ENCODE peak calls at places on chromosomes 12 and 14, in ten cellular contexts. One of them, this sample, is unnamed.

GRCh38 chr14:67881225-67881624 is 61.6 kb downstream of the RAD51B start:
- DNase-seq in HS-5: no peak
- DNase-seq in Right ventricle myocardium superior: no peak
- DNase-seq in effector CD4-positive, alpha-beta T cell: no peak
- DNase-seq in GM20000: peak
- DNase-seq in HFFc6: no peak
- DNase-seq in LHCN-M2: no peak
- DNase-seq in lung microvascular endothelial cell: no peak
- DNase-seq in AG09309: no peak
- DNase-seq in GOT3: no peak
- DNase-seq in this sample: no peak

GRCh38 chr12:99619389-99620158 is 28.0 kb upstream of the GARIN6 start:
- DNase-seq in HS-5: peak
- DNase-seq in Right ventricle myocardium superior: no peak
- DNase-seq in effector CD4-positive, alpha-beta T cell: no peak
- DNase-seq in GM20000: peak
- DNase-seq in HFFc6: no peak
- DNase-seq in LHCN-M2: peak
- DNase-seq in lung microvascular endothelial cell: peak
- DNase-seq in AG09309: peak
- DNase-seq in GOT3: no peak
- DNase-seq in this sample: peak

GRCh38 chr12:124768462-124769165 is 95.0 kb downstream of the SCARB1 start:
- DNase-seq in HS-5: no peak
- DNase-seq in Right ventricle myocardium superior: no peak
- DNase-seq in effector CD4-positive, alpha-beta T cell: no peak
- DNase-seq in GM20000: no peak
- DNase-seq in HFFc6: no peak
- DNase-seq in LHCN-M2: no peak
- DNase-seq in lung microvascular endothelial cell: no peak
- DNase-seq in AG09309: no peak
- DNase-seq in GOT3: no peak
- DNase-seq in this sample: no peak

GRCh38 chr12:50929831-50930230 is 22.5 kb upstream of the HIGD1C start:
- DNase-seq in HS-5: no peak
- DNase-seq in Right ventricle myocardium superior: no peak
- DNase-seq in effector CD4-positive, alpha-beta T cell: no peak
- DNase-seq in GM20000: no peak
- DNase-seq in HFFc6: no peak
- DNase-seq in LHCN-M2: no peak
- DNase-seq in lung microvascular endothelial cell: no peak
- DNase-seq in AG09309: no peak
- DNase-seq in GOT3: no peak
- DNase-seq in this sample: no peak

GRCh38 chr12:110141389-110141788 is 17.2 kb downstream of the IFT81 start:
- DNase-seq in HS-5: peak
- DNase-seq in Right ventricle myocardium superior: peak
- DNase-seq in effector CD4-positive, alpha-beta T cell: no peak
- DNase-seq in GM20000: no peak
- DNase-seq in HFFc6: peak
- DNase-seq in LHCN-M2: peak
- DNase-seq in lung microvascular endothelial cell: no peak
- DNase-seq in AG09309: peak
- DNase-seq in GOT3: no peak
- DNase-seq in this sample: peak

GRCh38 chr12:68267892-68268396 is 14.5 kb upstream of the IL22 start:
- DNase-seq in HS-5: peak
- DNase-seq in Right ventricle myocardium superior: no peak
- DNase-seq in effector CD4-positive, alpha-beta T cell: no peak
- DNase-seq in GM20000: no peak
- DNase-seq in HFFc6: peak
- DNase-seq in LHCN-M2: peak
- DNase-seq in lung microvascular endothelial cell: no peak
- DNase-seq in AG09309: peak
- DNase-seq in GOT3: no peak
- DNase-seq in this sample: peak

GRCh38 chr12:56878010-56878339 is 56.2 kb downstream of the SDR9C7 start:
- DNase-seq in HS-5: no peak
- DNase-seq in Right ventricle myocardium superior: no peak
- DNase-seq in effector CD4-positive, alpha-beta T cell: no peak
- DNase-seq in GM20000: no peak
- DNase-seq in HFFc6: no peak
- DNase-seq in LHCN-M2: no peak
- DNase-seq in lung microvascular endothelial cell: no peak
- DNase-seq in AG09309: no peak
- DNase-seq in GOT3: no peak
- DNase-seq in this sample: no peak

GRCh38 chr12:123475256-123475703 is 17.3 kb downstream of the SNRNP35 start:
- DNase-seq in HS-5: no peak
- DNase-seq in Right ventricle myocardium superior: no peak
- DNase-seq in effector CD4-positive, alpha-beta T cell: no peak
- DNase-seq in GM20000: no peak
- DNase-seq in HFFc6: no peak
- DNase-seq in LHCN-M2: no peak
- DNase-seq in lung microvascular endothelial cell: no peak
- DNase-seq in AG09309: no peak
- DNase-seq in GOT3: no peak
- DNase-seq in this sample: no peak

GRCh38 chr14:61655777-61656176 is 39.5 kb upstream of the HIF1A start:
- DNase-seq in HS-5: no peak
- DNase-seq in Right ventricle myocardium superior: no peak
- DNase-seq in effector CD4-positive, alpha-beta T cell: no peak
- DNase-seq in GM20000: no peak
- DNase-seq in HFFc6: no peak
- DNase-seq in LHCN-M2: no peak
- DNase-seq in lung microvascular endothelial cell: no peak
- DNase-seq in AG09309: no peak
- DNase-seq in GOT3: no peak
- DNase-seq in this sample: no peak

GRCh38 chr14:93655078-93655750 is 133.1 kb downstream of the PRIMA1 start:
- DNase-seq in HS-5: peak
- DNase-seq in Right ventricle myocardium superior: no peak
- DNase-seq in effector CD4-positive, alpha-beta T cell: no peak
- DNase-seq in GM20000: peak
- DNase-seq in HFFc6: peak
- DNase-seq in LHCN-M2: peak
- DNase-seq in lung microvascular endothelial cell: peak
- DNase-seq in AG09309: peak
- DNase-seq in GOT3: no peak
- DNase-seq in this sample: peak

GRCh38 chr14:103144085-103144484 is 20.8 kb downstream of the TNFAIP2 start:
- DNase-seq in HS-5: peak
- DNase-seq in Right ventricle myocardium superior: no peak
- DNase-seq in effector CD4-positive, alpha-beta T cell: no peak
- DNase-seq in GM20000: no peak
- DNase-seq in HFFc6: peak
- DNase-seq in LHCN-M2: peak
- DNase-seq in lung microvascular endothelial cell: no peak
- DNase-seq in AG09309: peak
- DNase-seq in GOT3: no peak
- DNase-seq in this sample: peak

GRCh38 chr12:104291867-104292524 is 11.5 kb upstream of the EID3 start:
- DNase-seq in HS-5: no peak
- DNase-seq in Right ventricle myocardium superior: no peak
- DNase-seq in effector CD4-positive, alpha-beta T cell: no peak
- DNase-seq in GM20000: no peak
- DNase-seq in HFFc6: no peak
- DNase-seq in LHCN-M2: no peak
- DNase-seq in lung microvascular endothelial cell: no peak
- DNase-seq in AG09309: no peak
- DNase-seq in GOT3: no peak
- DNase-seq in this sample: no peak

GRCh38 chr14:99317231-99318090 is 45.5 kb upstream of the BCL11B start:
- DNase-seq in HS-5: no peak
- DNase-seq in Right ventricle myocardium superior: no peak
- DNase-seq in effector CD4-positive, alpha-beta T cell: no peak
- DNase-seq in GM20000: no peak
- DNase-seq in HFFc6: no peak
- DNase-seq in LHCN-M2: no peak
- DNase-seq in lung microvascular endothelial cell: no peak
- DNase-seq in AG09309: no peak
- DNase-seq in GOT3: no peak
- DNase-seq in this sample: no peak

GRCh38 chr12:12922191-12922616 is 29.8 kb downstream of the GPRC5D start:
- DNase-seq in HS-5: peak
- DNase-seq in Right ventricle myocardium superior: no peak
- DNase-seq in effector CD4-positive, alpha-beta T cell: no peak
- DNase-seq in GM20000: no peak
- DNase-seq in HFFc6: peak
- DNase-seq in LHCN-M2: peak
- DNase-seq in lung microvascular endothelial cell: peak
- DNase-seq in AG09309: no peak
- DNase-seq in GOT3: peak
- DNase-seq in this sample: no peak

GRCh38 chr14:85702937-85703336 is 173.0 kb downstream of the FLRT2 start:
- DNase-seq in HS-5: peak
- DNase-seq in Right ventricle myocardium superior: no peak
- DNase-seq in effector CD4-positive, alpha-beta T cell: no peak
- DNase-seq in GM20000: no peak
- DNase-seq in HFFc6: no peak
- DNase-seq in LHCN-M2: peak
- DNase-seq in lung microvascular endothelial cell: no peak
- DNase-seq in AG09309: no peak
- DNase-seq in GOT3: no peak
- DNase-seq in this sample: peak

GRCh38 chr12:132921685-132922084 is 34.3 kb upstream of the CHFR start:
- DNase-seq in HS-5: no peak
- DNase-seq in Right ventricle myocardium superior: no peak
- DNase-seq in effector CD4-positive, alpha-beta T cell: no peak
- DNase-seq in GM20000: no peak
- DNase-seq in HFFc6: no peak
- DNase-seq in LHCN-M2: no peak
- DNase-seq in lung microvascular endothelial cell: no peak
- DNase-seq in AG09309: no peak
- DNase-seq in GOT3: no peak
- DNase-seq in this sample: no peak

GRCh38 chr14:91225025-91225424 is 19.5 kb downstream of the GPR68 start:
- DNase-seq in HS-5: no peak
- DNase-seq in Right ventricle myocardium superior: no peak
- DNase-seq in effector CD4-positive, alpha-beta T cell: no peak
- DNase-seq in GM20000: no peak
- DNase-seq in HFFc6: no peak
- DNase-seq in LHCN-M2: peak
- DNase-seq in lung microvascular endothelial cell: no peak
- DNase-seq in AG09309: no peak
- DNase-seq in GOT3: no peak
- DNase-seq in this sample: no peak

GRCh38 chr14:33412450-33412849 is 473.8 kb downstream of the NPAS3 start:
- DNase-seq in HS-5: no peak
- DNase-seq in Right ventricle myocardium superior: no peak
- DNase-seq in effector CD4-positive, alpha-beta T cell: no peak
- DNase-seq in GM20000: no peak
- DNase-seq in HFFc6: no peak
- DNase-seq in LHCN-M2: no peak
- DNase-seq in lung microvascular endothelial cell: no peak
- DNase-seq in AG09309: no peak
- DNase-seq in GOT3: no peak
- DNase-seq in this sample: no peak

GRCh38 chr14:67524152-67524963 is 8.7 kb upstream of the PLEKHH1 start:
- DNase-seq in HS-5: no peak
- DNase-seq in Right ventricle myocardium superior: no peak
- DNase-seq in effector CD4-positive, alpha-beta T cell: no peak
- DNase-seq in GM20000: no peak
- DNase-seq in HFFc6: no peak
- DNase-seq in LHCN-M2: no peak
- DNase-seq in lung microvascular endothelial cell: no peak
- DNase-seq in AG09309: no peak
- DNase-seq in GOT3: no peak
- DNase-seq in this sample: no peak

GRCh38 chr12:103705927-103706326 is 118.9 kb downstream of the STAB2 start:
- DNase-seq in HS-5: no peak
- DNase-seq in Right ventricle myocardium superior: no peak
- DNase-seq in effector CD4-positive, alpha-beta T cell: no peak
- DNase-seq in GM20000: no peak
- DNase-seq in HFFc6: no peak
- DNase-seq in LHCN-M2: peak
- DNase-seq in lung microvascular endothelial cell: no peak
- DNase-seq in AG09309: no peak
- DNase-seq in GOT3: no peak
- DNase-seq in this sample: no peak

GRCh38 chr14:69663322-69663686 is 51.9 kb downstream of the SUSD6 start:
- DNase-seq in HS-5: no peak
- DNase-seq in Right ventricle myocardium superior: no peak
- DNase-seq in effector CD4-positive, alpha-beta T cell: no peak
- DNase-seq in GM20000: no peak
- DNase-seq in HFFc6: no peak
- DNase-seq in LHCN-M2: no peak
- DNase-seq in lung microvascular endothelial cell: no peak
- DNase-seq in AG09309: no peak
- DNase-seq in GOT3: no peak
- DNase-seq in this sample: no peak

GRCh38 chr12:86683568-86683991 is 427.4 kb upstream of the MGAT4C start:
- DNase-seq in HS-5: peak
- DNase-seq in Right ventricle myocardium superior: no peak
- DNase-seq in effector CD4-positive, alpha-beta T cell: no peak
- DNase-seq in GM20000: no peak
- DNase-seq in HFFc6: no peak
- DNase-seq in LHCN-M2: peak
- DNase-seq in lung microvascular endothelial cell: no peak
- DNase-seq in AG09309: no peak
- DNase-seq in GOT3: no peak
- DNase-seq in this sample: no peak

GRCh38 chr12:44206045-44206444 is 370.2 kb downstream of the TMEM117 start:
- DNase-seq in HS-5: no peak
- DNase-seq in Right ventricle myocardium superior: no peak
- DNase-seq in effector CD4-positive, alpha-beta T cell: no peak
- DNase-seq in GM20000: no peak
- DNase-seq in HFFc6: no peak
- DNase-seq in LHCN-M2: no peak
- DNase-seq in lung microvascular endothelial cell: no peak
- DNase-seq in AG09309: no peak
- DNase-seq in GOT3: no peak
- DNase-seq in this sample: no peak

GRCh38 chr14:103074699-103075341 is 9.2 kb upstream of the LBHD2 start:
- DNase-seq in HS-5: no peak
- DNase-seq in Right ventricle myocardium superior: peak
- DNase-seq in effector CD4-positive, alpha-beta T cell: no peak
- DNase-seq in GM20000: no peak
- DNase-seq in HFFc6: no peak
- DNase-seq in LHCN-M2: no peak
- DNase-seq in lung microvascular endothelial cell: no peak
- DNase-seq in AG09309: no peak
- DNase-seq in GOT3: no peak
- DNase-seq in this sample: no peak

GRCh38 chr12:68451261-68452091 is 119.3 kb upstream of the MDM1 start:
- DNase-seq in HS-5: peak
- DNase-seq in Right ventricle myocardium superior: peak
- DNase-seq in effector CD4-positive, alpha-beta T cell: no peak
- DNase-seq in GM20000: peak
- DNase-seq in HFFc6: peak
- DNase-seq in LHCN-M2: peak
- DNase-seq in lung microvascular endothelial cell: peak
- DNase-seq in AG09309: peak
- DNase-seq in GOT3: no peak
- DNase-seq in this sample: peak

GRCh38 chr12:54657048-54657696 is 9.0 kb upstream of the DCD start:
- DNase-seq in HS-5: no peak
- DNase-seq in Right ventricle myocardium superior: no peak
- DNase-seq in effector CD4-positive, alpha-beta T cell: no peak
- DNase-seq in GM20000: no peak
- DNase-seq in HFFc6: no peak
- DNase-seq in LHCN-M2: no peak
- DNase-seq in lung microvascular endothelial cell: no peak
- DNase-seq in AG09309: no peak
- DNase-seq in GOT3: no peak
- DNase-seq in this sample: no peak

GRCh38 chr12:60421741-60422140 is 825.9 kb downstream of the SLC16A7 start:
- DNase-seq in HS-5: peak
- DNase-seq in Right ventricle myocardium superior: no peak
- DNase-seq in effector CD4-positive, alpha-beta T cell: no peak
- DNase-seq in GM20000: no peak
- DNase-seq in HFFc6: peak
- DNase-seq in LHCN-M2: peak
- DNase-seq in lung microvascular endothelial cell: no peak
- DNase-seq in AG09309: no peak
- DNase-seq in GOT3: no peak
- DNase-seq in this sample: no peak

GRCh38 chr12:16347391-16348298 is at the start of gene MGST1:
- DNase-seq in HS-5: peak
- DNase-seq in Right ventricle myocardium superior: peak
- DNase-seq in effector CD4-positive, alpha-beta T cell: no peak
- DNase-seq in GM20000: peak
- DNase-seq in HFFc6: peak
- DNase-seq in LHCN-M2: peak
- DNase-seq in lung microvascular endothelial cell: peak
- DNase-seq in AG09309: no peak
- DNase-seq in GOT3: no peak
- DNase-seq in this sample: no peak

This sample was measured in GM04504.